ENCODE peak calls at places on chromosomes 16 and 17, in six cellular contexts. Q, X, T, K, U and R are unnamed samples.

GRCh38 chr16:89890200-89890599 is 16.8 kb downstream of the TCF25 start:
- DNase-seq in T (no peak), X (no peak), Q (no peak), K (no peak), U (no peak), R (no peak)

GRCh38 chr17:10618202-10618635 is 38.9 kb downstream of the MYH3 start:
- DNase-seq in T (peak), X (no peak), K (no peak), U (peak), Q (peak), R (peak)

GRCh38 chr17:64706224-64707076 is 44.3 kb upstream of the SMURF2 start:
- DNase-seq in T (no peak), K (no peak), X (no peak), Q (no peak), U (no peak), R (no peak)

GRCh38 chr16:1974157-1975070 is 2.6 kb downstream of the TBL3 start:
- DNase-seq in T (no peak), K (no peak), U (no peak), X (no peak), Q (no peak), R (no peak)

GRCh38 chr17:65074778-65075250 is 18.3 kb upstream of the GNA13 start:
- DNase-seq in X (no peak), Q (no peak), U (no peak), K (no peak), T (peak), R (peak)

GRCh38 chr16:76345093-76345735 is 68.0 kb downstream of the CNTNAP4 start:
- DNase-seq in Q (no peak), K (peak), X (no peak), T (no peak), U (no peak), R (no peak)

GRCh38 chr17:82863646-82863940 is 23.8 kb upstream of the ZNF750 start:
- DNase-seq in U (no peak), X (no peak), Q (no peak), K (no peak), T (no peak), R (no peak)

GRCh38 chr16:4529085-4530060 is 9.2 kb downstream of the CDIP1 start:
- DNase-seq in Q (no peak), K (no peak), T (no peak), X (peak), U (no peak), R (no peak)

GRCh38 chr16:30070490-30070889 is 4.9 kb downstream of the ALDOA start:
- DNase-seq in Q (no peak), K (no peak), U (no peak), T (no peak), X (no peak), R (no peak)

GRCh38 chr16:87924937-87925670 is 11.2 kb downstream of the CA5A start:
- DNase-seq in K (no peak), X (no peak), T (peak), U (no peak), Q (peak), R (no peak)

GRCh38 chr16:88712362-88712979 is 6.2 kb downstream of the CTU2 start:
- DNase-seq in Q (no peak), K (no peak), U (no peak), X (no peak), T (no peak), R (no peak)

GRCh38 chr17:49859991-49860953 is 12.4 kb upstream of the TAC4 start:
- DNase-seq in U (no peak), Q (peak), K (no peak), X (no peak), T (no peak), R (no peak)

GRCh38 chr16:74034862-74035261 is 261.8 kb upstream of the PSMD7 start:
- DNase-seq in K (no peak), Q (no peak), U (no peak), T (no peak), X (no peak), R (no peak)

GRCh38 chr16:54048994-54049929 is 237.3 kb downstream of the IRX3 start:
- DNase-seq in Q (no peak), U (no peak), X (no peak), K (no peak), T (no peak), R (no peak)

GRCh38 chr16:78925071-78925714 is 675.3 kb downstream of the MAF start:
- DNase-seq in K (no peak), T (no peak), X (no peak), Q (peak), U (peak), R (no peak)

GRCh38 chr17:55264273-55264639 is 504 bp upstream of the HLF start:
- DNase-seq in X (no peak), K (no peak), Q (no peak), T (no peak), U (no peak), R (no peak)

GRCh38 chr17:29115906-29116651 is 64.1 kb downstream of the MYO18A start:
- DNase-seq in U (no peak), X (no peak), K (no peak), Q (no peak), T (no peak), R (no peak)

GRCh38 chr17:32628645-32629044 is 141.9 kb downstream of the CDK5R1 start:
- DNase-seq in Q (no peak), U (no peak), K (no peak), X (no peak), T (no peak), R (no peak)

GRCh38 chr17:10881959-10882358 is 44.1 kb upstream of the PIRT start:
- DNase-seq in Q (no peak), T (no peak), X (no peak), K (no peak), U (no peak), R (no peak)

GRCh38 chr17:19780846-19781245 is 32.7 kb upstream of the ALDH3A1 start:
- DNase-seq in U (no peak), Q (no peak), K (no peak), X (no peak), T (no peak), R (no peak)

GRCh38 chr16:31043898-31044481 is 10.6 kb downstream of the STX4 start:
- DNase-seq in K (no peak), U (no peak), X (no peak), T (no peak), Q (no peak), R (no peak)

GRCh38 chr16:72961115-72961832 is 86.7 kb downstream of the ZFHX3 start:
- DNase-seq in T (no peak), X (no peak), Q (no peak), K (no peak), U (no peak), R (peak)

GRCh38 chr17:81049973-81050551 is 15.1 kb downstream of the BAIAP2 start:
- DNase-seq in T (peak), U (no peak), K (no peak), X (peak), Q (peak), R (no peak)

GRCh38 chr16:67299269-67299668 is 19.9 kb downstream of the PLEKHG4 start:
- DNase-seq in T (no peak), X (no peak), K (peak), U (peak), Q (no peak), R (no peak)

GRCh38 chr16:56547949-56548567 is 16.8 kb upstream of the MT4 start:
- DNase-seq in T (no peak), U (no peak), Q (no peak), X (no peak), K (no peak), R (no peak)

GRCh38 chr16:3020247-3020603 is at the start of gene TNFRSF12A:
- DNase-seq in X (no peak), K (no peak), T (peak), U (peak), Q (peak), R (peak)

GRCh38 chr16:1979271-1980025 is 1.8 kb downstream of the NOXO1 start:
- DNase-seq in U (no peak), K (no peak), Q (peak), T (no peak), X (no peak), R (no peak)

GRCh38 chr17:80008383-80008840 is 27.3 kb downstream of the TBC1D16 start:
- DNase-seq in Q (peak), X (no peak), U (peak), T (peak), K (peak), R (peak)

GRCh38 chr16:64180136-64180900 is 941.5 kb downstream of the CDH11 start:
- DNase-seq in U (no peak), K (no peak), X (no peak), Q (no peak), T (no peak), R (no peak)

GRCh38 chr17:67911038-67911782 is 85.1 kb downstream of the C17orf58 start:
- DNase-seq in Q (no peak), K (no peak), T (no peak), X (no peak), U (no peak), R (no peak)

GRCh38 chr16:55817236-55817912 is 15.5 kb downstream of the CES1 start:
- DNase-seq in U (no peak), Q (no peak), K (peak), T (no peak), X (no peak), R (no peak)

GRCh38 chr16:79092846-79093245 is 507.7 kb downstream of the MAF start:
- DNase-seq in T (no peak), X (no peak), U (no peak), Q (no peak), K (no peak), R (no peak)

GRCh38 chr16:6957676-6958075 is 375.0 kb upstream of the RBFOX1 start:
- DNase-seq in U (no peak), X (no peak), K (no peak), T (no peak), Q (no peak), R (no peak)

GRCh38 chr17:51005768-51006167 is 114.9 kb downstream of the SPAG9 start:
- DNase-seq in U (no peak), T (no peak), Q (no peak), X (no peak), K (no peak), R (no peak)
- TF ChIP-seq POLR2A in U (no peak), T (no peak), Q (no peak), X (no peak), K (no peak), R (no peak)

GRCh38 chr17:76280650-76281049 is 15.5 kb downstream of the UBALD2 start:
- DNase-seq in U (no peak), X (no peak), T (no peak), K (no peak), Q (no peak), R (no peak)

GRCh38 chr17:76278268-76278908 is 13.2 kb downstream of the UBALD2 start:
- DNase-seq in Q (no peak), K (no peak), U (no peak), X (no peak), T (no peak), R (no peak)

GRCh38 chr17:76278952-76279741 is 14.0 kb downstream of the UBALD2 start:
- DNase-seq in Q (peak), U (peak), T (peak), X (no peak), K (peak), R (peak)

GRCh38 chr17:76279742-76280287 is 14.7 kb downstream of the UBALD2 start:
- DNase-seq in U (no peak), T (no peak), K (no peak), X (no peak), Q (no peak), R (no peak)

GRCh38 chr17:76281573-76282371 is 16.6 kb downstream of the UBALD2 start:
- DNase-seq in Q (no peak), U (no peak), K (no peak), T (no peak), X (no peak), R (no peak)
- TF ChIP-seq POLR2AphosphoS5 in Q (no peak), U (no peak), K (no peak), T (no peak), X (no peak), R (no peak)

DNA sequence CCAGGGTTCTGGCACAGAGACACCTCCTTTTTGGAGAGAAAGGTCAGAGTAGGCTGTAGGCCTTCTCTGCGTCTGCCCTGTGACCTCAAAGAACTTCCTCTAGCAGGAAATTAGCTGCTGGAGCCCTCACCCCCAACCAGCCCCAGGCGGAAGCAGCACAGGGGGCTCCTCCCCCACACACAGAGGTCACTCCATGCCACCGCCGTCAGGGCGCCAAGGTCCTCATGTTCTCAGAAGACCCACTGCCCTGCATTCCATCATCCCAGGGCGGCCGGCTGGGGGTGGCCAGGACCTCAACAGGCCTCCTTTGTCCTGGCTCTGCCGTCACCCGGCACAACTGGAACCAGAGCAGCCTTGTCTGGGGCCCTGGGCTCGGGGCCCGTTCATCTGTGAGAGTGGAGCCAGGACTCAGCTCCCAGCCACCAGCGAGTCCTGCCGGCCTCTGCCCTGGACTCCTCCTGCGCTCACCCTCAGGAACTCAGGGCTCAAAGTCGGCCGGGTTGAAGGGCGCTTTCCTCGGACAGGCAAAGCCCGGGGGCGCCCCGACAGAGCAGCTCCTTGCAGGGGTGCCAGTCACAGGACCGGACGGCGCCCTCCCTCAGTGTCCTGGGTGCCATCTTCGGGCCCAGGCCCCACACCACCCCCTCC is 1.2 kb downstream of the TMC6 start:
- DNase-seq in K (no peak), X (no peak), U (peak), Q (peak), T (peak), R (peak)
- TF ChIP-seq POLR2A in K (no peak), X (peak), U (no peak), Q (no peak), T (no peak), R (no peak)

GRCh38 chr17:43020789-43021738 is 1.1 kb downstream of the VAT1 start:
- DNase-seq in Q (peak), U (peak), T (peak), K (peak), X (no peak), R (peak)
- TF ChIP-seq POLR2AphosphoS5 in Q (no peak), U (no peak), T (peak), K (peak), X (no peak), R (peak)

GRCh38 chr16:70298988-70299938 is at the start of gene DDX19B:
- DNase-seq in U (peak), X (no peak), Q (peak), K (peak), T (peak), R (peak)
- TF ChIP-seq POLR2A in U (peak), X (peak), Q (no peak), K (peak), T (peak), R (peak)

GRCh38 chr17:48026503-48027321 is 10.9 kb downstream of the COPZ2 start:
- DNase-seq in X (peak), U (peak), K (peak), Q (peak), T (peak), R (peak)
- TF ChIP-seq POLR2AphosphoS5 in X (no peak), U (no peak), K (no peak), Q (no peak), T (no peak), R (no peak)